ENCODE peak calls at places on chromosomes 13 and 19, in eight cellular contexts. Z is psoas muscle, T is ascending aorta, H is testis, X is right lobe of liver, G is breast epithelium, P is tibial nerve, C is pancreas. S is an unnamed sample.

GRCh38 chr13:111845621-111846351 is 221.2 kb upstream of the SOX1 start:
- DNase-seq in Z (no peak), T (no peak), H (no peak), X (peak), G (no peak), P (no peak), C (no peak), S (no peak)

GRCh38 chr19:42074513-42075363 is 1.2 kb upstream of the ZNF574 start:
- DNase-seq in Z (no peak), T (no peak), H (peak), X (no peak), G (peak), P (no peak), C (peak), S (peak)

GRCh38 chr19:2573916-2574315 is 98.0 kb downstream of the GADD45B start:
- DNase-seq in Z (no peak), T (no peak), H (no peak), X (no peak), G (no peak), P (no peak), C (no peak), S (no peak)

GRCh38 chr13:111006508-111007031 is 91.7 kb upstream of the ANKRD10 start:
- DNase-seq in Z (peak), T (peak), H (peak), X (no peak), G (peak), P (peak), C (peak), S (peak)

GRCh38 chr13:30832845-30833332 is 73.2 kb upstream of the MEDAG start:
- DNase-seq in Z (peak), T (no peak), H (peak), X (peak), G (peak), P (no peak), C (peak), S (peak)

GRCh38 chr13:39682310-39682709 is 26.8 kb downstream of the COG6 start:
- DNase-seq in Z (no peak), T (no peak), H (no peak), X (no peak), G (no peak), P (no peak), C (no peak), S (no peak)

GRCh38 chr13:50133277-50133953 is 118.2 kb downstream of the KCNRG start:
- DNase-seq in Z (peak), T (no peak), H (no peak), X (no peak), G (no peak), P (no peak), C (no peak), S (no peak)

GRCh38 chr13:109655611-109656010 is 130.8 kb downstream of the IRS2 start:
- DNase-seq in Z (no peak), T (no peak), H (no peak), X (no peak), G (no peak), P (no peak), C (no peak), S (no peak)

GRCh38 chr13:114004416-114005205 is 30.7 kb upstream of the C13orf46 start:
- DNase-seq in Z (peak), T (no peak), H (no peak), X (no peak), G (no peak), P (no peak), C (no peak), S (peak)

GRCh38 chr19:40974633-40975037 is 16.4 kb upstream of the CYP2B6 start:
- DNase-seq in Z (no peak), T (no peak), H (peak), X (peak), G (peak), P (peak), C (peak), S (peak)

GRCh38 chr13:43058318-43058674 is 34.9 kb downstream of the DNAJC15 start:
- DNase-seq in Z (no peak), T (no peak), H (no peak), X (no peak), G (no peak), P (no peak), C (no peak), S (no peak)

GRCh38 chr19:10699650-10700335 is 1.4 kb upstream of the QTRT1 start:
- DNase-seq in Z (no peak), T (no peak), H (peak), X (no peak), G (no peak), P (no peak), C (peak), S (peak)

GRCh38 chr13:47474845-47475244 is 526.2 kb downstream of the SUCLA2 start:
- DNase-seq in Z (no peak), T (no peak), H (no peak), X (peak), G (no peak), P (no peak), C (no peak), S (no peak)

GRCh38 chr13:112807653-112808376 is 118.0 kb downstream of the ATP11A start:
- DNase-seq in Z (no peak), T (no peak), H (no peak), X (no peak), G (no peak), P (no peak), C (no peak), S (no peak)

GRCh38 chr19:58181902-58182576 is 822 bp upstream of the ZNF274 start:
- DNase-seq in Z (peak), T (no peak), H (peak), X (peak), G (peak), P (no peak), C (peak), S (peak)

GRCh38 chr19:39342647-39343305 is 555 bp downstream of the SAMD4B start:
- DNase-seq in Z (peak), T (no peak), H (no peak), X (no peak), G (peak), P (no peak), C (peak), S (peak)

GRCh38 chr19:1618157-1619093 is 13.2 kb upstream of the UQCR11 start:
- DNase-seq in Z (no peak), T (no peak), H (peak), X (no peak), G (no peak), P (no peak), C (peak), S (peak)

GRCh38 chr13:47216176-47216822 is 319.4 kb upstream of the HTR2A start:
- DNase-seq in Z (no peak), T (no peak), H (no peak), X (no peak), G (no peak), P (no peak), C (no peak), S (no peak)

GRCh38 chr13:32330438-32330837 is 15.1 kb downstream of the BRCA2 start:
- DNase-seq in Z (no peak), T (no peak), H (no peak), X (no peak), G (no peak), P (no peak), C (no peak), S (no peak)

GRCh38 chr13:98405690-98406344 is 171.1 kb downstream of the STK24 start:
- DNase-seq in Z (no peak), T (no peak), H (no peak), X (no peak), G (no peak), P (no peak), C (no peak), S (no peak)

GRCh38 chr19:22263121-22263520 is 23.1 kb upstream of the ZNF729 start:
- DNase-seq in Z (no peak), T (no peak), H (no peak), X (no peak), G (no peak), P (no peak), C (no peak), S (no peak)

GRCh38 chr13:104140557-104140956 is 1074.3 kb upstream of the SLC10A2 start:
- DNase-seq in Z (no peak), T (no peak), H (no peak), X (no peak), G (no peak), P (no peak), C (no peak), S (no peak)

GRCh38 chr13:111409413-111409812 is 89.0 kb downstream of the TEX29 start:
- DNase-seq in Z (no peak), T (no peak), H (no peak), X (no peak), G (no peak), P (no peak), C (no peak), S (no peak)

GRCh38 chr13:20195846-20196245 is 3.1 kb upstream of the GJB2 start:
- DNase-seq in Z (no peak), T (no peak), H (no peak), X (no peak), G (no peak), P (no peak), C (no peak), S (no peak)

GRCh38 chr13:52652980-52653303 is 306 bp downstream of the SUGT1 start:
- DNase-seq in Z (no peak), T (no peak), H (no peak), X (no peak), G (no peak), P (no peak), C (no peak), S (no peak)

GRCh38 chr19:46481947-46482346 is 10.6 kb upstream of the PNMA8A start:
- DNase-seq in Z (no peak), T (no peak), H (peak), X (no peak), G (no peak), P (no peak), C (no peak), S (no peak)

GRCh38 chr13:75485286-75486062 is 3.5 kb upstream of the TBC1D4 start:
- DNase-seq in Z (no peak), T (no peak), H (no peak), X (no peak), G (peak), P (no peak), C (no peak), S (peak)

GRCh38 chr19:49196527-49197240 is 39.1 kb downstream of the TRPM4 start:
- DNase-seq in Z (peak), T (no peak), H (no peak), X (no peak), G (peak), P (no peak), C (no peak), S (peak)

GRCh38 chr13:31227063-31227462 is 27.3 kb downstream of the B3GLCT start:
- DNase-seq in Z (no peak), T (no peak), H (no peak), X (no peak), G (no peak), P (no peak), C (no peak), S (no peak)

GRCh38 chr19:45817010-45817724 is 2.1 kb upstream of the RSPH6A start:
- DNase-seq in Z (peak), T (peak), H (peak), X (peak), G (peak), P (peak), C (peak), S (peak)

GRCh38 chr19:44539236-44539819 is 9.9 kb upstream of the CEACAM20 start:
- DNase-seq in Z (no peak), T (no peak), H (no peak), X (no peak), G (no peak), P (no peak), C (no peak), S (no peak)

GRCh38 chr19:33553530-33554310 is 32.1 kb upstream of the PEPD start:
- DNase-seq in Z (no peak), T (no peak), H (no peak), X (no peak), G (no peak), P (no peak), C (no peak), S (no peak)

GRCh38 chr13:73835138-73835721 is 299.0 kb downstream of the KLF12 start:
- DNase-seq in Z (no peak), T (no peak), H (no peak), X (no peak), G (no peak), P (no peak), C (no peak), S (no peak)

GRCh38 chr19:48918801-48919247 is 14.7 kb upstream of the DHDH start:
- DNase-seq in Z (no peak), T (no peak), H (peak), X (no peak), G (no peak), P (no peak), C (no peak), S (no peak)

GRCh38 chr19:50313812-50314536 is 15.2 kb downstream of the KCNC3 start:
- DNase-seq in Z (no peak), T (no peak), H (no peak), X (no peak), G (no peak), P (no peak), C (no peak), S (peak)

GRCh38 chr13:47038196-47038595 is 141.3 kb upstream of the HTR2A start:
- DNase-seq in Z (no peak), T (no peak), H (no peak), X (no peak), G (no peak), P (no peak), C (no peak), S (no peak)

GRCh38 chr13:111533900-111534645 is 213.6 kb downstream of the TEX29 start:
- DNase-seq in Z (no peak), T (no peak), H (no peak), X (peak), G (no peak), P (no peak), C (no peak), S (no peak)

GRCh38 chr19:4297901-4298771 is 4.1 kb downstream of the TMIGD2 start:
- DNase-seq in Z (no peak), T (no peak), H (no peak), X (no peak), G (no peak), P (no peak), C (no peak), S (no peak)

GRCh38 chr19:12647047-12647446 is 19.5 kb downstream of the MAN2B1 start:
- DNase-seq in Z (no peak), T (no peak), H (no peak), X (no peak), G (no peak), P (no peak), C (no peak), S (peak)

GRCh38 chr19:12647490-12648071 is 19.0 kb downstream of the MAN2B1 start:
- DNase-seq in Z (peak), T (no peak), H (peak), X (peak), G (no peak), P (no peak), C (peak), S (peak)

GRCh38 chr19:12649941-12650340 is 16.6 kb downstream of the MAN2B1 start:
- DNase-seq in Z (no peak), T (no peak), H (no peak), X (no peak), G (no peak), P (no peak), C (no peak), S (no peak)

GRCh38 chr19:12646551-12646950 is 20.0 kb downstream of the MAN2B1 start:
- DNase-seq in Z (no peak), T (no peak), H (no peak), X (no peak), G (no peak), P (no peak), C (no peak), S (no peak)

DNA sequence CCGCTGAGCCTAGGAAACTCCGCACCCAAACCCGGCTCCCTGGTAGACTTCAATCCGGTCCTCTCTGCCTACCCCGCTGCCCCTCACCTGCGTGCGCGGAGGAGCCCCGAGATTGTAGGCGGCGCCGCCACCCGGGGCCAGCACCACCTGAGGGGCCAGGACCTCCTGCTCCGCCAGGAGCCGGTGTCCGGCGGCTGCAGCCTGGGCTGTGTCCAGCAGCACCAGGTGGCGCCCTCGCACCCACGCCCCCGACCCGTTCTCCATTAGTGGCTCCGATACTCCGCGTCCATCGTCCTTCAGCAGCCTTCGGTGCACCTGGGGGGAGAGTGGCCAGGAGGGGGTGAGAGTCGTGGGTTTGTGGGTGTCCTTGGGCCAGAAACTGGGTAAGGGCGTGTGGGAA is 18.5 kb downstream of the MAN2B1 start:
- DNase-seq in Z (no peak), T (no peak), H (no peak), X (no peak), G (no peak), P (no peak), C (peak), S (peak)
- TF ChIP-seq CTCF in Z (no peak), T (peak), H (peak), X (peak), G (no peak), P (no peak), C (peak), S (peak)

DNA sequence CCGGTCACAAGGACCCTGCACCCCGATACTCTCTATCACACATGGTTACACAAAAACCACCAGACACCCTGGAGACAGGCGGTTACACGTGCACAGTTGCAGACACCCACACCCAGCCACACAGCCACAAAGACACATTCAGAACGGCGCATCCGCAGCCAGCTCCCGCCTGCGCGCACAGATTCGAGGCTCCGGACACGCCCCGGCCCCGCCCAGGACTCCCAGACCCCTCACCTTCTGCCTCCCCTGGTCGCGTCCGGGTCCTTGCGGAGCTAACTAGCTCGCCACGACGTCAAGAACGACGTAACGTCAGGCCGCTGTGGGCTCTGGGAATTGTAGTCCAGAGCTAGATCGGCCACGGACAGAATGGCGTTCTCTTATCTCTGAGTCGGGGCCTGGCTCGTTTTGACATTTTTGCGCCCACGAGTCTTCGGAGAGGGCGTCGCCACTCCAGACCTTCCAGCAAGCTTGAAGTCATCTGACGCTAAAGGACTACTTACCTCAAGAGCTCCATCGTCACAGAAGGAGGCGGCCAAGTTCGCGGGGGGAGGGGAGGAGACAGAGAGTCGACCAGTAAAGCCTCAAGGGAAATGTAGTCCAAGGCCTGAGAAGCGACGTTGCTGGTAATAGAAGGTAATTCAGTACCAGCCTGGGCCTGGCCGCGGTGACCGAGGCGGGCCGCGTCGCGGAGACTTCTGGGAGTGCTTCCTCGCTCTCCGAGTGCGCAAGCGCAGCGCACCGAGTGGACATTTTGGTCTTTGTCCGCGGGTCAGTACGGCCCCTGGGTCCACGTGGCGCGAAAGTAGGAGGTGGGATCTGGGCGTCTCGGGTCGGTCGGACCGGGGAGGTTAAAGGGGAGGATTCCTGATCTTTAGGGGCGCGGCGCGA is at the start of the genes ZNF146 and ZNF565:
- DNase-seq in Z (peak), T (peak), H (peak), X (peak), G (peak), P (peak), C (peak), S (peak)
- TF ChIP-seq CTCF in Z (no peak), T (no peak), H (no peak), X (no peak), G (peak), P (no peak), C (no peak), S (peak)

GRCh38 chr13:76594435-76594834 is 291.8 kb downstream of the KCTD12 start:
- DNase-seq in Z (no peak), T (no peak), H (no peak), X (no peak), G (no peak), P (no peak), C (no peak), S (no peak)

GRCh38 chr13:76596216-76596615 is 290.0 kb downstream of the KCTD12 start:
- DNase-seq in Z (no peak), T (no peak), H (no peak), X (no peak), G (no peak), P (no peak), C (no peak), S (no peak)

GRCh38 chr13:76600086-76600485 is 286.1 kb downstream of the KCTD12 start:
- DNase-seq in Z (no peak), T (no peak), H (peak), X (no peak), G (no peak), P (no peak), C (no peak), S (no peak)

GRCh38 chr13:76597868-76598267 is 288.3 kb downstream of the KCTD12 start:
- DNase-seq in Z (no peak), T (no peak), H (no peak), X (no peak), G (no peak), P (no peak), C (no peak), S (no peak)
- TF ChIP-seq CTCF in Z (no peak), T (no peak), H (no peak), X (no peak), G (no peak), P (no peak), C (no peak), S (no peak)

GRCh38 chr19:47761566-47761965 is 16.2 kb downstream of the NOP53 start:
- DNase-seq in Z (no peak), T (no peak), H (no peak), X (no peak), G (no peak), P (no peak), C (no peak), S (no peak)
- TF ChIP-seq CTCF in Z (no peak), T (no peak), H (no peak), X (no peak), G (no peak), P (no peak), C (no peak), S (no peak)

DNA sequence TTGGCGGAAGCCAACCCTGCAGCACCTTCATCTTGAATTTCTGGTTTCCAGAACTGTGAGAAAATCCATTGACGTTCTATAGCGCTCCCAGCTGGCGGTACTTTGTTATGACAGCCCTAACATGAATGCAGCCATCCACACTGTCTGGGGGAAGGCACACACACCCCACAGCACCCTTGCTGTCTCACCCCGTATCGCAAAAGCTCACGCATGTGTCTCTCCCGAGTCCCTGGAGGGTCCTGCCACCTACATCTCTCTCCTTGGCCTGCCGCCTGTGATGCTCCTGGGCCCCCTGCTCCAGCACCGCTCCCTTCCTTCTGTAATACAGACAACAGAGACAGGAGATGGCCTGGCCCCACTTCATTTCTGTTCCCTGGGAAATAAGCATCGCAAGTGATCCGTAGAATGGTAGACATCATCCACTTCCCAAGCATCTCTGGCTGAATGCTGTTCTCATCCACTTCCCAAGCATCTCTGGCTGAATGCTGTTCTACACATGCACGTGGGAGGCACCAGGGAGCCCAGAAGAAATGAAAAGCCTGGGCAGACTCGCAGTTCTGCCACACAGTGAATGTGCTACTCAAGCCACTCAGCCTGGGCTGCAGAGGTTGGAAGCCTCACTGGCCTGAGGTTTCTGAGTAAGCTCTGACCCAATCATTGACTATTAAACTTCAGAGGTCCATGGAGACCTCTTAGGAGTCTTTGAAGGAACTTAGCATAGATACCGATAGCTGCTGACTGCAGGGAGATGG is 29.6 kb downstream of the EPN1 start:
- DNase-seq in Z (no peak), T (no peak), H (no peak), X (no peak), G (no peak), P (no peak), C (no peak), S (no peak)
- TF ChIP-seq CTCF in Z (no peak), T (no peak), H (no peak), X (peak), G (no peak), P (no peak), C (no peak), S (no peak)

GRCh38 chr19:18232540-18233223 is 6.4 kb upstream of the PDE4C start:
- DNase-seq in Z (no peak), T (no peak), H (no peak), X (no peak), G (no peak), P (no peak), C (no peak), S (no peak)
- TF ChIP-seq CTCF in Z (no peak), T (no peak), H (no peak), X (no peak), G (no peak), P (no peak), C (no peak), S (no peak)